ENCODE peak calls at places on chromosomes 12 and 14, in six cellular contexts. H is GM12865, T is sigmoid colon, A is Peyer's patch, R is fibroblast of the aortic adventitia, K is K562. P is an unnamed sample.

GRCh38 chr12:20097561-20097960 is 270.8 kb upstream of the PDE3A start:
- DNase-seq in H (peak), T (no peak), A (no peak), R (peak), K (no peak), P (peak)

GRCh38 chr12:125797421-125798175 is 732.4 kb downstream of the AACS start:
- DNase-seq in H (no peak), T (no peak), A (no peak), R (no peak), K (no peak), P (no peak)

GRCh38 chr14:104117341-104118005 is 20.9 kb upstream of the KIF26A start:
- DNase-seq in H (no peak), T (no peak), A (peak), R (no peak), K (no peak), P (no peak)

GRCh38 chr12:54390668-54391551 is 6.4 kb upstream of the ZNF385A start:
- DNase-seq in H (peak), T (no peak), A (peak), R (no peak), K (peak), P (no peak)

GRCh38 chr12:21350975-21351374 is 16.3 kb upstream of the SLCO1A2 start:
- DNase-seq in H (no peak), T (no peak), A (no peak), R (no peak), K (peak), P (no peak)

GRCh38 chr14:73741876-73742519 is 27.8 kb upstream of the PNMA1 start:
- DNase-seq in H (peak), T (peak), A (peak), R (no peak), K (no peak), P (no peak)

GRCh38 chr14:68824517-68825347 is 31.9 kb upstream of the ZFP36L1 start:
- DNase-seq in H (peak), T (peak), A (peak), R (peak), K (peak), P (peak)

GRCh38 chr14:80560800-80561199 is 349.5 kb upstream of the DIO2 start:
- DNase-seq in H (peak), T (no peak), A (no peak), R (no peak), K (no peak), P (no peak)

GRCh38 chr14:33790996-33791395 is 159.9 kb downstream of the EGLN3 start:
- DNase-seq in H (peak), T (no peak), A (no peak), R (no peak), K (no peak), P (no peak)

GRCh38 chr12:91219511-91219910 is 36.9 kb upstream of the DCN start:
- DNase-seq in H (no peak), T (no peak), A (no peak), R (peak), K (no peak), P (peak)

GRCh38 chr14:56660677-56661389 is 81.2 kb downstream of the TMEM260 start:
- DNase-seq in H (no peak), T (no peak), A (no peak), R (no peak), K (no peak), P (no peak)

GRCh38 chr14:54487771-54488170 is 1.0 kb downstream of the GMFB start:
- DNase-seq in H (no peak), T (no peak), A (no peak), R (peak), K (no peak), P (peak)

GRCh38 chr14:34436118-34436905 is 25.7 kb downstream of the SPTSSA start:
- DNase-seq in H (peak), T (no peak), A (no peak), R (peak), K (no peak), P (peak)

GRCh38 chr14:37864861-37865718 is 269.7 kb downstream of the TTC6 start:
- DNase-seq in H (no peak), T (peak), A (no peak), R (peak), K (no peak), P (peak)

GRCh38 chr12:80936642-80937390 is 918 bp downstream of the LIN7A start:
- DNase-seq in H (peak), T (peak), A (peak), R (peak), K (no peak), P (peak)

DNA sequence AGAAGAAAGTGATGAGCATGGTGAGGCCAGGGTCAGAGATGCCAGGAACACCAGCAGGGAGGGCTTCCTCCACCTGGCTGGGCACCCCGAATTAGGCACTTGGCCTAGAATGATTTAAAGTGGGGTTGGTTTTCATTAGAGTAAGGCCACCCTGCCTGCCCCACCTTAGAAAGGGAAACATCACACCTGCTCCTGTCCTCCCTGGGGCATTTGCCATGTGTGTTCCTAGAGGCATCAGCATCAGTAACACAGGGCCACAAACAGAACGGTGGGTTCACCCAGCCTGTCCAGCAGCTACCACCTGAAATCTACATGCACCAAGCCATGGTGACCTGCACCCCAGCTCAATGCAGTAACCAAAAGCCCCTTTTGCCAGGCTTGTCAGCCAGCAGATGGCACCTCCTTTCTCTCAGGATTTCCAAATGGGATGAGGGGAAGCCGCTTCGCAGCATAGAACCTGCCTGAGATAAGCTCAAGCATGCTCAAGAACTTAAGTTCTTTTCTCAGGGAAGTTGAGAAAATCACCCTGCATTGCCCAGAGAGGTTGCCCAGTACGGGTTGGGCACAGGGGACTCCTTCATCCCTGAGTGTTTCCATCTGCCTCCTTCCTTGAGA is 338.8 kb downstream of the DPF3 start:
- DNase-seq in H (no peak), T (peak), A (no peak), R (no peak), K (no peak), P (no peak)
- TF ChIP-seq CTCF in H (no peak), T (no peak), A (no peak), R (no peak), K (no peak), P (no peak)

GRCh38 chr14:39038542-39038941 is 64.5 kb downstream of the SEC23A start:
- DNase-seq in H (no peak), T (no peak), A (no peak), R (no peak), K (no peak), P (no peak)
- H3K4me3 ChIP-seq in H (no peak), T (no peak), A (no peak), R (no peak), K (no peak), P (no peak)

DNA sequence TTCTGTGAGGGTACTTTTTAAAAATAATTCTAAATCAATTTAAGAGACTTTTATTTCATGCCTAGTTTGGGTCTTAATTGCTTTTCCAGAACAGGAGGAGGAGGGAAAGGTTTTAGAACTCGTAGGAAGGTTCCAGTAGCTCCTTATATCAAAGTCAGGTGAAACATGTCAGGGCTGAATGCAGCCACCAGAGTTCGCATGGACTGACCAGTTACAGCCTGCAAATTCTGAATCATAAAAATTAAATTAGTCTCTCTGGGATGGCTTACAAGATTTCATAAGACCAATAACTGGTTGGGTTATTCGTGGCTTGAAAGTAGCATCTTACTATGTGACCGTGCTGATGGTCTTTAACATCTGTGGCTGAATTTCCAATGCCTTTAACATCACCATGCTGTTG is 410 bp downstream of the BDKRB1 start:
- DNase-seq in H (no peak), T (no peak), A (peak), R (peak), K (no peak), P (peak)
- TF ChIP-seq CTCF in H (no peak), T (no peak), A (no peak), R (peak), K (no peak), P (peak)

DNA sequence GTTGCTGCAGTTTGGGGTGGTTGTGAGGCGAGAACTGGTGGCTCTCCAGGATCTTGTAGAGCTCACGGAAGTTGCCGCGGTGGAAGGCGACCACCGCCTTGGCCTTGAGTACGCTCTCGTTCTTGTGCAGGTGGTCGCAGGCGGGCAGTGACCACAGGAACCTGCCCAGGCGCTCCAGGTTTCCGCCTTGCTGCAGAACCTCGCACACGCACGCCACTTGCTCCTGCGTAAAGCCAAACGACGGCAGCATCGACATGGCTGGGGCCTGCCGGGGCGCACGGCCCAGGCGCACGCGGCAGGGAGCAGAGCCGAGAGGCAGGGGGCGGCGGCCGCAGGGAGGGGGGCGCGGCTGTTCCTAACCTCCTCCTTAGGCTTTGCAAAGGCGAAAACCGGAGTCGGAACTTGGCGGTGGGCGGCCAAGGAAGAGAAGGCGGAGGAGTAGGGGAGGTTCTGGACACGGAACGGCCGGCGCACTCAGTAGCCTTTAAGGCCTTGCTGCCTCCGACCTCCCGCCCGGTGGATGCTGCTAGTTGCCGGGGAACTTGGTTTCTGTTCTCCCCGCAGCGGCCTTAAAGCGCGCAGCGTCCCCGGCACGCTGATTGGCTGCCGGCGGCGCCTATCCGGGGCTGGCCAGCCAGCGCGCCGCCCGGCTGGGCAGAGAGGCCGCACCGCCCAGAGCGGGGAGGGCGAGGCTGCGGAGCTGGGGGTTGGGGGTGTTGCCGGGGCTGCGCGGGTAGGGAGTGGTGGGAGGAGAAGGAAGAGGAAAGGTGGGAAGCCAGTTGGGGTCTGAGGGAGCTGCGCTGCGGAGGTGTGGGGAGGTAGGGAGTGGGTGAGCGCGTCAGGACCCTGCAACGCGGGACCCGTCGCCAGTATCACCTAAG is at the start of gene SIX1:
- DNase-seq in H (peak), T (no peak), A (peak), R (peak), K (peak), P (peak)
- H3K4me3 ChIP-seq in H (peak), T (peak), A (peak), R (peak), K (peak), P (peak)

GRCh38 chr12:14394317-14395058 is 29.0 kb downstream of the ATF7IP start:
- DNase-seq in H (peak), T (no peak), A (no peak), R (peak), K (peak), P (peak)

GRCh38 chr12:14396071-14396470 is 30.6 kb downstream of the ATF7IP start:
- DNase-seq in H (peak), T (no peak), A (no peak), R (no peak), K (no peak), P (no peak)

GRCh38 chr12:14390885-14391530 is 25.5 kb downstream of the ATF7IP start:
- DNase-seq in H (no peak), T (no peak), A (no peak), R (no peak), K (no peak), P (no peak)

GRCh38 chr12:14393736-14394135 is 28.3 kb downstream of the ATF7IP start:
- DNase-seq in H (no peak), T (no peak), A (no peak), R (peak), K (no peak), P (no peak)

GRCh38 chr12:14395059-14395778 is 29.7 kb downstream of the ATF7IP start:
- DNase-seq in H (peak), T (no peak), A (no peak), R (no peak), K (no peak), P (no peak)
- TF ChIP-seq CTCF in H (no peak), T (no peak), A (no peak), R (no peak), K (no peak), P (no peak)

DNA sequence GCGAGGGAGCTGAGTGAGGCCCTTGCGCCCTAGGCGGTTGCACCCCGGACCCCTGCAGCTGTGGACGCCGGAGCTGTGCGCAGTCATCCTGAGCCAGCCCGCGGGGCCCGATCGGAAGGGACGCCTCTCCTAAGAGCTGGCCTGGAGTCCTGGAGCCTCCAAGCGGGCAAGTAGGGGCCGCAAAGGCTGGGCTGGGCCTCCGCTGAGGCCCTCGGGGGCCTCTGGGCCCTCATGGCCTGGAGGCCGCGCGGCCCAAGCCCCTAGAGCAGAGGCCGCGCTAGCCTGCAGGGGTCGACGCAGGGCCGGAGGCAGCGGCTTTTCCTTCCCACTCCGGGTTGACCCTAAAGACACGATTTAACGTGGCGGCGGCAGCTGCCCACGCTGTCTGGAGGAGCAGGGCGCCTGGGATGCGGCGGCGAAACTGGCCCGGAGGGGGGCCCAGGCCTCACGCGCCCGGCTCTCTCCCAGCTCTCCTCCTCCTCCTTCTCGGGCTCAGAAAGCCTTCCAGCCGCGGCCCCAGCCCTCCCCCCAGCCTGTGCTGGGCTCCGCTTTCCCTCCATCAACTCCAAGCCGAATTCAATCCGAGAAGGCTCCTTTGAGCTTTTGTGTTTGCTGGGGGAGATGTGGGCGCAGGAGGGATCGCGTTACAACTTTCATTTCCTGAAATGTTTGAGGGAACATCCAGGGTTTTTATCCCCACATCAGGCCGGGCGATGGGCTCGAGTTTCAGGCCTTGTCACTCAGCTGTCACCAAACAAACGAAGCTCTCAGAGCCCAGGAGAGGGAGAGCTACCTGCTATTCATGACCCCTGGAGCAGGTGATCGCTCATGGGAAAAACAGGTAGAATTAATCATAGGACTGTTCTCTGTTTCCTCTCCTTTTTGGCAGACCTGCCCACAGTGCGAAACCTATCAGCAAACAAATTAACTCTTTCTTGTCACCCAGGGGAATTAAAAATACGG is 11.5 kb downstream of the SIX1 start:
- DNase-seq in H (no peak), T (no peak), A (peak), R (peak), K (no peak), P (peak)
- H3K4me3 ChIP-seq in H (no peak), T (peak), A (no peak), R (peak), K (no peak), P (peak)

GRCh38 chr14:95516554-95517209 is at the start of gene SYNE3:
- DNase-seq in H (peak), T (peak), A (peak), R (no peak), K (peak), P (no peak)

GRCh38 chr14:95514131-95515079 is 2.0 kb downstream of the SYNE3 start:
- DNase-seq in H (no peak), T (no peak), A (no peak), R (no peak), K (no peak), P (no peak)

GRCh38 chr14:95515080-95515489 is 1.4 kb downstream of the SYNE3 start:
- DNase-seq in H (no peak), T (peak), A (no peak), R (peak), K (no peak), P (peak)

GRCh38 chr14:95518045-95518751 is 1.7 kb upstream of the SYNE3 start:
- DNase-seq in H (peak), T (no peak), A (no peak), R (peak), K (no peak), P (peak)

GRCh38 chr14:95515523-95516517 is 630 bp downstream of the SYNE3 start:
- DNase-seq in H (peak), T (peak), A (peak), R (peak), K (peak), P (peak)
- TF ChIP-seq CTCF in H (peak), T (no peak), A (peak), R (peak), K (peak), P (peak)

DNA sequence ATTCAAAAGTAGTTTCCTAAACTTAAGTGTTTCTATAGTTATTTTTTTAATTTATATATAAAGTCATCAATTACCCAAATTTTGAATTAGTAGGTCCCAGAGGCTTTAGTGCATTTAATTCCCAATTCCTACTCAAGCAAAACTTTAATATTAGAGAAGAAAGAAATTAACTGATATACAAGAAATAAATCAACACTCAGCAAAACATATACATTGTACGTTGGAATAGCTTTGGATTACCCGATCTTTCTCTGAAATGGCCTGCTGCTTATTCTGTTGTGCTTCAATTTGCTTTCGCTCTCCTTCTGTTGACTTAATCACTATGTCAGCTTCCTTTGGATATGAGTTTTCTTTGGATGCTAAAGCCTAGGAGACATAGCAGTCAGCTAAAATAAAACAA is 18.2 kb downstream of the RPAP3 start:
- DNase-seq in H (no peak), T (no peak), A (no peak), R (no peak), K (no peak), P (no peak)
- H3K4me3 ChIP-seq in H (no peak), T (no peak), A (no peak), R (no peak), K (no peak), P (no peak)

DNA sequence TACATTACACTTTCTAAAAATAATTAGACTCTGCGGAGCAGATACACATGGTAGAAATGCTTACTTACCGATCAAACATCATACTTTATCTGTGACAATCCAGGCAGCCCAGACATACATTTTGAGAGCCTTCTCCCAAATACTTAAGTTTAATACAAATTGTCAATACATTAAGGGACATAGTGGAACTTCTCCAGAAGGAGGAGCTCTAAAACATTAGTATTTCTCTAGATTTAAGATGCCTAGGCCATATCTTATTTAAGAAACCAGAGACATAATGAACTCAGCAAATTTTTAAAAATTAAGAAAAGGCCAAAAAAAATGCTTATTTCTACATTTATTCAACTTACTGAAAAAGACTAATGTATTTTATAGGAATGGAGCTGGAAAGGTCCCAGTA is 16.1 kb downstream of the ACSM4 start:
- DNase-seq in H (no peak), T (no peak), A (no peak), R (no peak), K (no peak), P (no peak)
- TF ChIP-seq CTCF in H (no peak), T (no peak), A (no peak), R (no peak), K (no peak), P (no peak)

P was measured in AG10803.